ENCODE peak calls at places on chromosomes 4 and X, in seven cellular contexts. S is fibroblast of lung, O is HCT116, U is K562, N is PC-3, G is neural progenitor cell, Q is GM23248. K is an unnamed sample.

GRCh38 chrX:69424161-69424560 is 80.0 kb upstream of the NALF2 start:
- DNase-seq in O (peak; percentile 2), U (peak; percentile 8), N (peak; percentile 22), Q (peak; percentile 33), G (peak; percentile 15), S (no peak), K (no peak)

GRCh38 chr4:38669233-38669632 is 5.2 kb downstream of the KLF3 start:
- DNase-seq in U (peak; percentile 83), O (no peak), Q (peak; percentile 38), N (no peak), S (peak; percentile 69), G (no peak), K (no peak)

GRCh38 chr4:147370473-147370872 is 110.4 kb upstream of the EDNRA start:
- DNase-seq in Q (peak; percentile 11), O (no peak), G (no peak), N (peak; percentile 32), S (peak; percentile 81), U (no peak), K (no peak)

GRCh38 chr4:38842998-38843397 is 13.6 kb downstream of the TLR6 start:
- DNase-seq in O (no peak), Q (no peak), U (no peak), S (no peak), N (no peak), G (no peak), K (no peak)

GRCh38 chrX:149272690-149273463 is 232.2 kb downstream of the IDS start:
- DNase-seq in O (no peak), S (no peak), G (no peak), N (no peak), U (no peak), Q (no peak), K (no peak)

GRCh38 chr4:140186651-140187315 is 32.8 kb upstream of the MAML3 start:
- DNase-seq in O (peak; percentile 34), S (peak; percentile 76), N (peak; percentile 85), U (no peak), Q (peak; percentile 87), G (no peak), K (no peak)

GRCh38 chrX:102808336-102808735 is 87.8 kb downstream of the GPRASP3 start:
- DNase-seq in U (no peak), O (no peak), N (peak; percentile 2), G (no peak), Q (peak; percentile 36), S (peak; percentile 34), K (no peak)

GRCh38 chr4:176319704-176320339 is at the start of gene SPCS3:
- DNase-seq in U (peak; percentile 97), G (peak; percentile 99), O (peak; percentile 80), S (peak; percentile 93), Q (peak; percentile 99), N (peak; percentile 95), K (peak; percentile 98)

DNA sequence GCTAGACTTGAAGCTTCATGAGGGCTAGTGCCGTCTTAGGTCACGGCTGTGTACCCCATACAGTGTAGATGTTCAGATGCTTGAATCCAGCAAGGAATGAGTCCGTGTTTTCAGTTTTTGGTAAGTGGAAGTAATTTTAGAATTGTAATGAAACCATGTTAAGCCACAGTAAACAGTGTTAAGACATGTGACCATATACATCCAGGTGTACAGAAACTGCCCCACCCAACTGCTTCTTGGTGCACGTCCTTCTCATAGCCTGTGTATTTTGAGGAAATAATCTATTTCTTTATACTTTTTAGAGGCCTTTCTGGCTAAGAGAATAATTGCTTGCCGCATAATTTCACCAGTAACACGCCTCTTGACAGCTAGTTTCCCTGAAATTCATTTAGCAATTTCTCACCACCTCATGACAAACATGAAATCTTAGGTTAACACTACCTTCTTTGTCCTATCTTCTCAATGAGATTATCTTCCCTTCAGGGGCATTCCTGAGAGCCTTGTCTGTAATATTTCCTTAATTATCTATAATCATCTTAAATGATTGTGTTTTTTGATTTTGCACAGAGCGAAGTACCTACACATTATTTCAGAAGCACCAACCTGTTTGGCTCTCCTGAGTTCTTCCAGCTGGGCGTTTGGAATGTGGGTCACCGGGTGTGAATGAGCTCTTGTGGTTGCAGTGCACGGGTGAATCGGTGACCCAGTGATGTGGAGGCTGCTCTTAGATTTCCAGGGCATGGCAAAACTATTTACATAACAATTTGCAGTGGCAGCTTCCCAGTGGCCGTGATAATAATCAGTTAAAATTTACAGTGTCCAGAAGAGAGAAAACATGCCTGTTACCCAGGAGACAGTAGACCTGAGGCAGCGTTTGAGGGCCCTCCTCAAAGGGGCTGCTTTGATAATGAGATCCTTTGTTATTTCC is 50.2 kb upstream of the TADA2B start:
- DNase-seq in O (no peak), N (peak; percentile 38), U (no peak), S (peak; percentile 59), Q (peak; percentile 38), G (no peak), K (peak; percentile 78)
- H3K79me2 ChIP-seq in O (peaks cover 71% of the 10 kb centered on the region), N (peaks cover 64% of the 10 kb centered on the region), U (peaks cover 59% of the 10 kb centered on the region), S (peaks cover 25% of the 10 kb centered on the region), Q (peaks cover 68% of the 10 kb centered on the region), G (peaks cover 58% of the 10 kb centered on the region), K (peaks cover 88% of the 10 kb centered on the region)

GRCh38 chr4:1003271-1004070 is 8.0 kb upstream of the FGFRL1 start:
- DNase-seq in U (no peak), G (peak; percentile 62), O (no peak), Q (no peak), S (no peak), N (no peak), K (no peak)
- TF ChIP-seq EZH2 in U (no peak), G (no peak), O (no peak), Q (no peak), S (peak; percentile 57), N (no peak), K (no peak)

GRCh38 chr4:155638195-155638960 is 28.3 kb upstream of the GUCY1A1 start:
- DNase-seq in N (no peak), Q (no peak), S (no peak), O (no peak), G (no peak), U (no peak), K (no peak)
- H3K9ac ChIP-seq in N (no peak overlapping the region), Q (no peak overlapping the region), S (no peak overlapping the region), O (no peak overlapping the region), G (no peak overlapping the region), U (no peak overlapping the region), K (peak overlapping the region; percentile 18)

DNA sequence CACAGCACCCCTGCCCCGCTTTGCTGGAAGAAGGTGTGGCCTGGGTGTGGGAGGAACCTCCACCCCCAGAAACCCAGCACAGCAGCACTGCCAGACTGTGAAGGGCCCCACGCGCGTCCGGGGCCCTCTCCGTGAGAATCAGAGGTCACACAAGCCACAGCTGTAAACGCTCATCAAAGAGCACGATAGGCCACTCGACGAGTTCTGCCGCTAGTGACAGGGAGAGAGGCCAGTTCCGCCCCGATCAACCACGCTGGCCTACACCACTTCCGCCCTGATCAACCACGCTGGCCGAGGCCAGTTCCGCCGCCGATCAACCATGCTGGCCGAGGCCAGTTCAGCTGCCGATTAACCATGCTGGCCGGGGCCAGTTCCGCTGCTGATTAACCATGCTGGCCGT is 25.9 kb upstream of the ADRA2C start:
- DNase-seq in U (no peak), N (no peak), O (no peak), Q (no peak), G (no peak), S (no peak), K (no peak)
- H3K79me2 ChIP-seq in U (no peaks in the 10 kb centered on the region), N (no peaks in the 10 kb centered on the region), O (no peaks in the 10 kb centered on the region), Q (no peaks in the 10 kb centered on the region), G (no peaks in the 10 kb centered on the region), S (no peaks in the 10 kb centered on the region), K (no peaks in the 10 kb centered on the region)

GRCh38 chrX:137567474-137568232 is 1.7 kb downstream of the ZIC3 start:
- DNase-seq in G (peak; percentile 49), N (no peak), S (no peak), U (no peak), O (no peak), Q (peak; percentile 1), K (no peak)

GRCh38 chrX:137568741-137569469 is 3.0 kb downstream of the ZIC3 start:
- DNase-seq in O (no peak), Q (peak; percentile 0), G (peak; percentile 55), S (no peak), U (no peak), N (no peak), K (no peak)

GRCh38 chrX:137565921-137566745 is at the start of gene ZIC3:
- DNase-seq in N (peak; percentile 50), O (no peak), U (no peak), G (peak; percentile 88), Q (peak; percentile 35), S (peak; percentile 24), K (no peak)

GRCh38 chrX:137565318-137565904 is 516 bp upstream of the ZIC3 start:
- DNase-seq in U (no peak), N (no peak), Q (no peak), S (no peak), O (no peak), G (peak; percentile 24), K (no peak)

GRCh38 chrX:137566746-137567473 is 983 bp downstream of the ZIC3 start:
- DNase-seq in S (no peak), O (no peak), Q (peak; percentile 12), G (peak; percentile 35), U (no peak), N (no peak), K (no peak)
- TF ChIP-seq EZH2 in S (peak; percentile 47), O (no peak), Q (no peak), G (peak; percentile 32), U (no peak), N (peak; percentile 81), K (no peak)

GRCh38 chrX:23804578-23804977 is 21.6 kb downstream of the SAT1 start:
- DNase-seq in Q (peak; percentile 18), S (no peak), G (no peak), U (no peak), O (no peak), N (no peak), K (no peak)
- H3K9ac ChIP-seq in Q (peak overlapping the region; percentile 48), S (no peak overlapping the region), G (no peak overlapping the region), U (no peak overlapping the region), O (peak overlapping the region; percentile 10), N (peak overlapping the region; percentile 84), K (no peak overlapping the region)

DNA sequence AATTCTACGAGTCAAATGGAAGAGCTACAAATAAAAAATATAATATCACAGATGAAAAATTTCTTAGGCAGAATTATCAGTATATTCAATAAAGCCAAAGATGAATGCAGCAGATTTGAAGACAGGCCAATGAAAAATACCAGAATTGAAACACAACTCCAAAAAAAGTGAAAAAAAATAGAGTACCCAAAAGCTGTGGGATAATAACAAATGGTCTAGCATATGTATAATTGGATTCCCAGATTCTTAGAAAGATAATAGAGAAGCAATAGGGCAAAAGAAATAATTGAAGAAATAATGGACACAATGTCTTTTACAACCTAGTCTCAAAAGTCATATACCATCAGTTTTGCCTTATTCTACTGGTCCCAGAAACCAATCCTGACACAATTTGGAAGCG is 4.4 kb downstream of the ANAPC10 start:
- DNase-seq in Q (peak; percentile 9), G (no peak), N (no peak), U (no peak), O (no peak), S (no peak), K (no peak)
- H3K79me2 ChIP-seq in Q (peaks cover 82% of the 10 kb centered on the region), G (peaks cover 91% of the 10 kb centered on the region), N (peaks cover 77% of the 10 kb centered on the region), U (peaks cover 95% of the 10 kb centered on the region), O (peaks cover 98% of the 10 kb centered on the region), S (peaks cover 38% of the 10 kb centered on the region), K (peaks cover 83% of the 10 kb centered on the region)